ENCODE peak calls at places on chromosomes 7 and 10, in nine cellular contexts. Q is heart left ventricle; G is lung; R is adrenal gland; J is cardiac muscle cell; N is fibroblast of lung; S is neural progenitor cell; P is CD4-positive, CD25-positive, alpha-beta regulatory T cell; W is A549. O is an unnamed sample.

GRCh38 chr7:130667593-130668257 is 823 bp downstream of the COPG2 start:
- DNase-seq in G (no peak), P (peak; percentile 5), N (peak; percentile 9), Q (no peak), W (no peak), S (no peak), J (peak; percentile 10), R (no peak), O (peak; percentile 8)

GRCh38 chr10:31947144-31947926 is 18.7 kb upstream of the ARHGAP12 start:
- DNase-seq in R (no peak), J (peak; percentile 94), P (no peak), Q (no peak), W (peak; percentile 63), S (no peak), G (no peak), N (peak; percentile 96), O (no peak)

GRCh38 chr7:22724861-22725260 is 2.1 kb upstream of the IL6 start:
- DNase-seq in G (no peak), Q (no peak), W (no peak), S (no peak), J (peak; percentile 10), P (no peak), R (no peak), N (no peak), O (no peak)

GRCh38 chr7:70830426-70830825 is 301.5 kb upstream of the GALNT17 start:
- DNase-seq in G (no peak), S (no peak), J (no peak), Q (no peak), R (no peak), P (no peak), W (no peak), N (no peak), O (no peak)

GRCh38 chr10:132915411-132915810 is 27.0 kb downstream of the CFAP46 start:
- DNase-seq in P (no peak), R (no peak), N (no peak), J (no peak), S (no peak), Q (no peak), G (no peak), W (no peak), O (no peak)

GRCh38 chr10:70518695-70519094 is 40.1 kb downstream of the PALD1 start:
- DNase-seq in G (no peak), J (no peak), N (no peak), Q (no peak), W (no peak), R (no peak), S (no peak), P (no peak), O (no peak)

GRCh38 chr10:123100030-123100762 is 35.6 kb upstream of the HMX3 start:
- DNase-seq in N (no peak), J (no peak), G (no peak), R (no peak), Q (no peak), P (no peak), S (no peak), W (peak; percentile 17), O (no peak)

GRCh38 chr7:64515330-64515729 is 47.5 kb downstream of the ZNF680 start:
- DNase-seq in R (no peak), P (no peak), S (no peak), N (no peak), W (no peak), J (peak; percentile 39), Q (no peak), G (no peak), O (no peak)

GRCh38 chr7:128032605-128033235 is 1.5 kb upstream of the LRRC4 start:
- DNase-seq in P (no peak), J (peak; percentile 18), N (no peak), R (peak; percentile 48), Q (no peak), G (no peak), W (no peak), S (no peak), O (no peak)

DNA sequence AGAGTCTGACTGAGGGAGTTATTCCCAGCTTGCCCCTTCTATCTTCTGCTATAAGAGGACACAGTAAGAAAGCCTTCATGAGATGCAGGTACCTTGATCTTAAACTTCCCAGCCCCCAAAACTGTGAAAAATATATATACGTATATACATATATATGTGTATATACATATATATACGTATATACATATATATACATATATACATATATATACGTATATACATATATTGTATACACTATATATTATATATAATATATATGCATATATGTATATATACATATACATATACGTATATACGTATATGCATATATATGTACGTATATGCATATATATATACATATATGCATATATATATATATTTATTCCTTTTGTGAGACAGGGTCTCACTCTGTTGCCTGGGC is 17.7 kb downstream of the EZH2 start:
- DNase-seq in G (no peak), S (no peak), W (no peak), Q (no peak), J (no peak), N (no peak), R (no peak), P (no peak), O (no peak)
- H3K4me3 ChIP-seq in G (no peak overlapping the region), S (no peak overlapping the region), W (no peak overlapping the region), Q (no peak overlapping the region), J (no peak overlapping the region), N (no peak overlapping the region), R (no peak overlapping the region), P (no peak overlapping the region), O (no peak overlapping the region)

GRCh38 chr10:96873756-96874467 is 41.8 kb downstream of the LCOR start:
- DNase-seq in R (no peak), N (no peak), S (no peak), J (no peak), G (no peak), P (no peak), Q (no peak), W (no peak), O (no peak)
- H3K27ac ChIP-seq in R (no peak overlapping the region), N (no peak overlapping the region), S (no peak overlapping the region), J (no peak overlapping the region), G (no peak overlapping the region), P (no peak overlapping the region), Q (no peak overlapping the region), W (no peak overlapping the region), O (no peak overlapping the region)

DNA sequence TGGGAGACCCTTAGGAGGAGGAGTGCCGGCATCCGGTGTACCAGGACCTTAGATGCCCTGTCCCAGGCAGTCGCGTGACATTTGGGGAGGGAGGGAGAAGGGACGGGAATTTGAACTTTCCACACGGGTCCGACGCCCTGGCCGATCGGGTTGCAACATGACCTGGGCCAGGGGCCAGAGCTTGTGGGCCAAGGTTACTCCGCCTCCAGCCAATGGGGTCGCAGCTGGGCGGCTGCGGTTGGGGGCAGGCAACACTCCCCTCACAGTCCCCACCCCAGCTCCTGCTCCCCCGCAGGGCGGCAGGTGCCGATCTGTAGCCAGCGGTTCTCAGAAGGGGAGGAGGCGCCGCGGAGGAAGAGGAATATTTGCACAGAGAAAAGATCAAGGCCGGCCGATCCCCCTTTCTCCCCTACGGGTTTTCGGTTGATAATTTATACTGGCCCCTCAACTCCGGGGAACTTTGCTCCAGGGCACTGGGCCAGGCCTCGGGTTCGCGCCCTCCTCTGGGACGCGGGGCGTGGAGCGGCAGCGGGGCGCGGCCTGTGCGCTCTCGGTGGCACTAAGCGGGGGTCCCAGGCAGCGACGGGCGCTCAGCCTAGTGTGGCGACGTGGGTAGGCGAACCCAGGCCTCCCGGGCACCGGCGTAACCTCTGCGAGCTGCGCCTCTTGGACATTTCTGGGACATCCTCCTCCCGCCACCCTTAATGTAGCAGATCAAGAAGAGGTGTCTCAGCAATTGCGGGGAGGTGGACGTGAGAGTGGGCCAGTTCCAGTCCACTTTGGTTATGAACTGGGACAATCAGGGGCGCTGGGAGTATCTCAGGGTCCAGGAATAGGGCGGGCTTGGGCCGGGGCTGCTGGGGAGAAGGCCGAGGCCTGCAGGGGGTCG is 1.2 kb downstream of the MLXIPL start:
- DNase-seq in R (peak; percentile 76), S (peak; percentile 38), N (peak; percentile 26), J (peak; percentile 62), G (peak; percentile 42), Q (no peak), P (no peak), W (no peak), O (no peak)
- H3K4me3 ChIP-seq in R (peak overlapping the region; percentile 15), S (peak overlapping the region; percentile 59), N (no peak overlapping the region), J (no peak overlapping the region), G (peak overlapping the region; percentile 17), Q (no peak overlapping the region), P (no peak overlapping the region), W (no peak overlapping the region), O (no peak overlapping the region)

DNA sequence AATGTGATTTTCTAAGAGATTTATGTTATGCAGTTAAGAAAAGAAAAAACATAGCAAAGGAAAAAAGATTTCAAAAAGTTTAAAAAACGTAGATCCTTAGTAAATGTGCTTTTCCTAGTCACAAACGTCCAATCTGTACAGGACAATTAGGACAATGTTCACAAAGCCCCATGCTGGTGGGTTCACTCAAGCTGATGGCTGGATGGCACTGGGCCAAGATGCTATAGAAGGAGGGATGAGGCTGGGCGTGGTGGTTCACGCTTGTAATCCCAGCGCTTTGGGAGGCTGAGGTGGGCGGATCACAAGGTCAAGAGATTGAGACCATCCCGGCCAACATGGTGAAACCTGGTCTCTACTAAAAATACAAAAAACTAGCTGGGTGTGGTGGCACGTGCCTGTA is 22.1 kb downstream of the SVIL start:
- DNase-seq in G (no peak), S (no peak), J (no peak), R (no peak), P (no peak), N (no peak), Q (no peak), W (no peak), O (no peak)
- H3K27ac ChIP-seq in G (no peak overlapping the region), S (no peak overlapping the region), J (no peak overlapping the region), R (no peak overlapping the region), P (no peak overlapping the region), N (no peak overlapping the region), Q (no peak overlapping the region), W (no peak overlapping the region), O (no peak overlapping the region)

GRCh38 chr7:140316165-140316661 is 82.1 kb downstream of the SLC37A3 start:
- DNase-seq in Q (peak; percentile 42), G (peak; percentile 78), J (peak; percentile 71), N (peak; percentile 62), R (peak; percentile 55), W (peak; percentile 44), P (no peak), S (no peak), O (no peak)
- H3K4me3 ChIP-seq in Q (no peak overlapping the region), G (peak overlapping the region; percentile 8), J (no peak overlapping the region), N (peak overlapping the region; percentile 15), R (no peak overlapping the region), W (no peak overlapping the region), P (no peak overlapping the region), S (no peak overlapping the region), O (no peak overlapping the region)

DNA sequence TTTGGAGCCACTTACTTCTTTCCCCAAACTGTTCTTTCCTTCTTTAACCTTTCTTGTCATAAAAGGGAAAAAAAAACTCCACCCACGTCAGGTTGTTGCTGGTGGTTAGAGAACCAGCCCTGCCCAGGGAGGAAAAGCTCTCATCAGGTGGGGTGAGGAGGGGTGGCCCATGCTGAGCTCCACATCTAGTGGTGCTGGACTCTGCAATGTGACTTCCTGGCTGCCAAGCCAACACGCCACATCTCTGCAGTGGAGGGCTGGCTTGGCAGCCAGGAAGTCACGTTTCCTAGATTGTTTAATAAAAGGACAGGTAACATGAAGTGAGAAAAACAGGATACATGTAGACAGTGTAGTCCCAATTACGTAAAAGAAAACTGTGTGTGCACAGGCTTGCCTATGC is 37.4 kb downstream of the WIPF3 start:
- DNase-seq in N (no peak), W (no peak), P (no peak), S (no peak), J (no peak), R (no peak), G (no peak), Q (no peak), O (no peak)
- H3K27ac ChIP-seq in N (no peak overlapping the region), W (no peak overlapping the region), P (no peak overlapping the region), S (peak overlapping the region; percentile 47), J (no peak overlapping the region), R (no peak overlapping the region), G (no peak overlapping the region), Q (no peak overlapping the region), O (no peak overlapping the region)

O was measured in CD4-positive, alpha-beta memory T cell.